ENCODE peak calls at places on chromosomes 2 and 18, in six cellular contexts. L is chondrocyte; V is mesothelial cell of epicardium; Z is colonic mucosa; C is NT2/D1; M is CD4-positive, alpha-beta T cell. W is an unnamed sample.

GRCh38 chr2:133753665-133754064 is 185.4 kb upstream of the NCKAP5 start:
- DNase-seq in L (no peak), V (no peak), Z (no peak), C (no peak), M (no peak), W (no peak)

GRCh38 chr2:202870431-202871160 is 970 bp downstream of the ICA1L start:
- DNase-seq in L (no peak), V (peak; percentile 74), Z (peak; percentile 65), C (peak; percentile 47), M (peak; percentile 59), W (peak; percentile 78)

GRCh38 chr2:60109744-60110143 is 443.7 kb downstream of the BCL11A start:
- DNase-seq in L (no peak), V (no peak), Z (no peak), C (no peak), M (no peak), W (no peak)

GRCh38 chr18:58100154-58100553 is 56.1 kb downstream of the NEDD4L start:
- DNase-seq in L (no peak), V (no peak), Z (no peak), C (no peak), M (no peak), W (no peak)

GRCh38 chr2:46404181-46404759 is 75.1 kb upstream of the TMEM247 start:
- DNase-seq in L (no peak), V (no peak), Z (no peak), C (no peak), M (no peak), W (no peak)

GRCh38 chr2:182907081-182907830 is 40.8 kb upstream of the FRZB start:
- DNase-seq in L (no peak), V (no peak), Z (no peak), C (peak; percentile 30), M (no peak), W (no peak)

GRCh38 chr2:85705680-85706039 is 11.5 kb downstream of the GNLY start:
- DNase-seq in L (no peak), V (no peak), Z (no peak), C (no peak), M (no peak), W (no peak)

GRCh38 chr18:14092625-14093361 is 39.4 kb downstream of the ZNF519 start:
- DNase-seq in L (no peak), V (no peak), Z (no peak), C (no peak), M (no peak), W (no peak)

GRCh38 chr2:32264422-32265149 is at the start of gene NLRC4:
- DNase-seq in L (no peak), V (no peak), Z (no peak), C (no peak), M (no peak), W (peak; percentile 73)

GRCh38 chr18:25650201-25650941 is 298.4 kb upstream of the ZNF521 start:
- DNase-seq in L (no peak), V (no peak), Z (no peak), C (no peak), M (no peak), W (no peak)

GRCh38 chr2:42854207-42854818 is 61.9 kb upstream of the HAAO start:
- DNase-seq in L (no peak), V (peak; percentile 46), Z (no peak), C (no peak), M (no peak), W (no peak)

GRCh38 chr2:229714080-229714735 is at the start of gene DNER:
- DNase-seq in L (no peak), V (no peak), Z (peak; percentile 38), C (no peak), M (peak; percentile 22), W (peak; percentile 73)

GRCh38 chr2:19503915-19504314 is 145.5 kb upstream of the OSR1 start:
- DNase-seq in L (no peak), V (no peak), Z (no peak), C (no peak), M (no peak), W (no peak)

GRCh38 chr2:239298126-239298804 is 102.6 kb downstream of the HDAC4 start:
- DNase-seq in L (peak; percentile 39), V (no peak), Z (no peak), C (no peak), M (peak; percentile 66), W (no peak)

GRCh38 chr18:71045331-71046065 is 756.7 kb downstream of the SOCS6 start:
- DNase-seq in L (no peak), V (no peak), Z (no peak), C (no peak), M (no peak), W (no peak)

GRCh38 chr2:131092409-131093065 is 723 bp downstream of the FAM168B start:
- DNase-seq in L (no peak), V (no peak), Z (peak; percentile 60), C (no peak), M (no peak), W (no peak)

GRCh38 chr2:120654383-120655134 is 81.1 kb upstream of the GLI2 start:
- DNase-seq in L (no peak), V (no peak), Z (no peak), C (no peak), M (no peak), W (no peak)

GRCh38 chr2:148643998-148644884 is at the start of gene EPC2:
- DNase-seq in L (no peak), V (peak; percentile 94), Z (peak; percentile 88), C (peak; percentile 69), M (peak; percentile 86), W (peak; percentile 85)

GRCh38 chr2:235768606-235769005 is 274.8 kb downstream of the AGAP1 start:
- DNase-seq in L (no peak), V (no peak), Z (no peak), C (no peak), M (no peak), W (no peak)

GRCh38 chr2:51344886-51345285 is 313.0 kb upstream of the NRXN1 start:
- DNase-seq in L (no peak), V (no peak), Z (no peak), C (no peak), M (no peak), W (no peak)

GRCh38 chr2:20484810-20485611 is 38.1 kb downstream of the RHOB start:
- DNase-seq in L (no peak), V (no peak), Z (no peak), C (no peak), M (no peak), W (no peak)

GRCh38 chr18:49111191-49111988 is 160.6 kb upstream of the SMAD7 start:
- DNase-seq in L (no peak), V (no peak), Z (no peak), C (no peak), M (no peak), W (no peak)

GRCh38 chr18:8742382-8743361 is 37.3 kb downstream of the MTCL1 start:
- DNase-seq in L (no peak), V (no peak), Z (no peak), C (no peak), M (no peak), W (no peak)

GRCh38 chr18:44778788-44779187 is 98.1 kb downstream of the SETBP1 start:
- DNase-seq in L (no peak), V (no peak), Z (no peak), C (no peak), M (no peak), W (no peak)

GRCh38 chr2:131404794-131405193 is 40.8 kb upstream of the RAB6D start:
- DNase-seq in L (no peak), V (no peak), Z (no peak), C (no peak), M (no peak), W (no peak)

GRCh38 chr2:86204458-86204857 is 5.2 kb downstream of the MRPL35 start:
- DNase-seq in L (no peak), V (no peak), Z (no peak), C (no peak), M (no peak), W (no peak)

GRCh38 chr2:23801396-23801795 is 125.5 kb downstream of the ATAD2B start:
- DNase-seq in L (no peak), V (no peak), Z (no peak), C (no peak), M (no peak), W (no peak)

GRCh38 chr2:72583376-72583775 is 242.5 kb downstream of the EXOC6B start:
- DNase-seq in L (no peak), V (no peak), Z (no peak), C (no peak), M (no peak), W (no peak)

GRCh38 chr18:54932472-54932871 is 26.8 kb downstream of the CCDC68 start:
- DNase-seq in L (no peak), V (no peak), Z (no peak), C (no peak), M (no peak), W (no peak)

W was measured in GM10248.